ENCODE peak calls at places on chromosome 21, in four cellular contexts. X, A, U and R are unnamed samples.

GRCh38 chr21:42833439-42833815 is 45.9 kb downstream of the WDR4 start:
- DNase-seq in X (no peak), A (no peak), U (peak; percentile 23), R (no peak)

GRCh38 chr21:41736423-41736822 is 30.4 kb downstream of the RIPK4 start:
- DNase-seq in X (no peak), A (no peak), U (no peak), R (no peak)

GRCh38 chr21:28069446-28069845 is 923.2 kb downstream of the LTN1 start:
- DNase-seq in X (no peak), A (no peak), U (no peak), R (no peak)

GRCh38 chr21:31530918-31531705 is 128.4 kb upstream of the SOD1 start:
- DNase-seq in X (no peak), A (peak; percentile 36), U (no peak), R (no peak)

GRCh38 chr21:28883931-28884330 is 108.7 kb downstream of the LTN1 start:
- DNase-seq in X (no peak), A (no peak), U (no peak), R (no peak)

GRCh38 chr21:27359141-27359540 is 392.3 kb upstream of the ADAMTS5 start:
- DNase-seq in X (no peak), A (no peak), U (no peak), R (no peak)

GRCh38 chr21:15126948-15127347 is 62.1 kb upstream of the NRIP1 start:
- DNase-seq in X (no peak), A (no peak), U (no peak), R (no peak)

GRCh38 chr21:36976882-36977651 is 10.6 kb upstream of the HLCS start:
- DNase-seq in X (peak; percentile 74), A (no peak), U (no peak), R (no peak)

GRCh38 chr21:43277481-43278351 is 108.9 kb downstream of the CRYAA start:
- DNase-seq in X (no peak), A (peak; percentile 28), U (no peak), R (peak; percentile 61)

GRCh38 chr21:38645282-38645681 is 147.0 kb upstream of the ERG start:
- DNase-seq in X (peak; percentile 59), A (no peak), U (no peak), R (no peak)

GRCh38 chr21:44345495-44345894 is 6.3 kb upstream of the CFAP410 start:
- DNase-seq in X (no peak), A (no peak), U (no peak), R (no peak)

GRCh38 chr21:42215942-42216725 is 2.8 kb upstream of the ABCG1 start:
- DNase-seq in X (no peak), A (no peak), U (no peak), R (no peak)

GRCh38 chr21:33886316-33886715 is 29.3 kb downstream of the ATP5PO start:
- DNase-seq in X (no peak), A (no peak), U (no peak), R (no peak)

GRCh38 chr21:44529503-44530125 is 10.4 kb downstream of the KRTAP10-1 start:
- DNase-seq in X (no peak), A (no peak), U (no peak), R (no peak)

GRCh38 chr21:35408401-35408800 is 359.3 kb upstream of the RUNX1 start:
- DNase-seq in X (peak; percentile 5), A (no peak), U (no peak), R (no peak)